ENCODE peak calls at places on chromosomes 5 and 9, in seven cellular contexts. One of them, this sample, is unnamed.

GRCh38 chr5:138450971-138451370 is 12.1 kb downstream of the REEP2 start:
- DNase-seq in nephron progenitor cell: no peak
- DNase-seq in RWPE1: no peak
- DNase-seq in RPMI8226: no peak
- DNase-seq in small intestine: no peak
- DNase-seq in NCI-H1092: no peak
- DNase-seq in neural crest cell: no peak
- DNase-seq in this sample: no peak

GRCh38 chr5:14155730-14156129 is 12.6 kb downstream of the TRIO start:
- DNase-seq in neural crest cell: no peak
- DNase-seq in nephron progenitor cell: no peak
- DNase-seq in small intestine: no peak
- DNase-seq in RWPE1: no peak
- DNase-seq in NCI-H1092: no peak
- DNase-seq in RPMI8226: peak
- DNase-seq in this sample: no peak

GRCh38 chr5:149583394-149583793 is 2.1 kb downstream of the ARHGEF37 start:
- DNase-seq in NCI-H1092: peak
- DNase-seq in neural crest cell: no peak
- DNase-seq in RWPE1: no peak
- DNase-seq in nephron progenitor cell: no peak
- DNase-seq in RPMI8226: no peak
- DNase-seq in small intestine: no peak
- DNase-seq in this sample: no peak

GRCh38 chr5:77844408-77845272 is 68.5 kb upstream of the TBCA start:
- DNase-seq in RWPE1: no peak
- DNase-seq in NCI-H1092: no peak
- DNase-seq in neural crest cell: no peak
- DNase-seq in small intestine: no peak
- DNase-seq in nephron progenitor cell: peak
- DNase-seq in RPMI8226: no peak
- DNase-seq in this sample: no peak

GRCh38 chr9:98796364-98797101 is at the start of gene ANKS6:
- DNase-seq in nephron progenitor cell: peak
- DNase-seq in neural crest cell: peak
- DNase-seq in RWPE1: peak
- DNase-seq in NCI-H1092: peak
- DNase-seq in small intestine: peak
- DNase-seq in RPMI8226: peak
- DNase-seq in this sample: peak

GRCh38 chr5:35436441-35437057 is 181.1 kb upstream of the SPEF2 start:
- DNase-seq in small intestine: peak
- DNase-seq in RWPE1: peak
- DNase-seq in RPMI8226: peak
- DNase-seq in neural crest cell: peak
- DNase-seq in nephron progenitor cell: no peak
- DNase-seq in NCI-H1092: peak
- DNase-seq in this sample: peak

GRCh38 chr9:127122176-127123151 is at the start of gene ANGPTL2:
- DNase-seq in RWPE1: peak
- DNase-seq in RPMI8226: peak
- DNase-seq in small intestine: peak
- DNase-seq in nephron progenitor cell: peak
- DNase-seq in NCI-H1092: peak
- DNase-seq in neural crest cell: peak
- DNase-seq in this sample: peak

GRCh38 chr9:122228191-122228905 is 409 bp downstream of the LHX6 start:
- DNase-seq in RWPE1: peak
- DNase-seq in nephron progenitor cell: peak
- DNase-seq in neural crest cell: no peak
- DNase-seq in RPMI8226: no peak
- DNase-seq in NCI-H1092: no peak
- DNase-seq in small intestine: no peak
- DNase-seq in this sample: no peak

GRCh38 chr9:94923333-94924089 is 197.0 kb downstream of the AOPEP start:
- DNase-seq in nephron progenitor cell: no peak
- DNase-seq in NCI-H1092: no peak
- DNase-seq in RPMI8226: no peak
- DNase-seq in RWPE1: no peak
- DNase-seq in neural crest cell: no peak
- DNase-seq in small intestine: no peak
- DNase-seq in this sample: no peak

GRCh38 chr9:20319641-20320337 is 302.5 kb downstream of the MLLT3 start:
- DNase-seq in RPMI8226: no peak
- DNase-seq in RWPE1: peak
- DNase-seq in NCI-H1092: peak
- DNase-seq in small intestine: peak
- DNase-seq in nephron progenitor cell: no peak
- DNase-seq in neural crest cell: no peak
- DNase-seq in this sample: peak

GRCh38 chr5:33824516-33825195 is 67.1 kb downstream of the ADAMTS12 start:
- DNase-seq in RPMI8226: no peak
- DNase-seq in nephron progenitor cell: no peak
- DNase-seq in neural crest cell: no peak
- DNase-seq in NCI-H1092: no peak
- DNase-seq in RWPE1: no peak
- DNase-seq in small intestine: no peak
- DNase-seq in this sample: no peak

GRCh38 chr5:98934581-98934980 is 5.8 kb upstream of the CHD1 start:
- DNase-seq in small intestine: no peak
- DNase-seq in RWPE1: no peak
- DNase-seq in NCI-H1092: no peak
- DNase-seq in neural crest cell: no peak
- DNase-seq in RPMI8226: no peak
- DNase-seq in nephron progenitor cell: no peak
- DNase-seq in this sample: peak

GRCh38 chr5:172365948-172366608 is 82.5 kb upstream of the UBTD2 start:
- DNase-seq in neural crest cell: no peak
- DNase-seq in RPMI8226: no peak
- DNase-seq in RWPE1: no peak
- DNase-seq in nephron progenitor cell: no peak
- DNase-seq in small intestine: peak
- DNase-seq in NCI-H1092: no peak
- DNase-seq in this sample: no peak

GRCh38 chr5:56838409-56839039 is 23.2 kb downstream of the MAP3K1 start:
- DNase-seq in RWPE1: peak
- DNase-seq in neural crest cell: no peak
- DNase-seq in nephron progenitor cell: no peak
- DNase-seq in RPMI8226: peak
- DNase-seq in NCI-H1092: no peak
- DNase-seq in small intestine: peak
- DNase-seq in this sample: peak

GRCh38 chr5:163846512-163846911 is 341.1 kb downstream of the MAT2B start:
- DNase-seq in nephron progenitor cell: no peak
- DNase-seq in neural crest cell: no peak
- DNase-seq in RWPE1: peak
- DNase-seq in small intestine: peak
- DNase-seq in RPMI8226: no peak
- DNase-seq in NCI-H1092: no peak
- DNase-seq in this sample: no peak

GRCh38 chr5:137954131-137954879 is 65.0 kb downstream of the PKD2L2 start:
- DNase-seq in RPMI8226: no peak
- DNase-seq in small intestine: no peak
- DNase-seq in RWPE1: peak
- DNase-seq in NCI-H1092: no peak
- DNase-seq in neural crest cell: no peak
- DNase-seq in nephron progenitor cell: no peak
- DNase-seq in this sample: peak

GRCh38 chr9:95852059-95853032 is 23.1 kb upstream of the ERCC6L2 start:
- DNase-seq in NCI-H1092: peak
- DNase-seq in small intestine: no peak
- DNase-seq in neural crest cell: no peak
- DNase-seq in RPMI8226: no peak
- DNase-seq in nephron progenitor cell: no peak
- DNase-seq in RWPE1: peak
- DNase-seq in this sample: peak

GRCh38 chr9:95605087-95605486 is 88.3 kb upstream of the PTCH1 start:
- DNase-seq in neural crest cell: no peak
- DNase-seq in RPMI8226: no peak
- DNase-seq in RWPE1: no peak
- DNase-seq in small intestine: no peak
- DNase-seq in NCI-H1092: no peak
- DNase-seq in nephron progenitor cell: peak
- DNase-seq in this sample: no peak

GRCh38 chr5:140344683-140345423 is 1.6 kb downstream of the HBEGF start:
- DNase-seq in RPMI8226: no peak
- DNase-seq in nephron progenitor cell: no peak
- DNase-seq in small intestine: peak
- DNase-seq in neural crest cell: no peak
- DNase-seq in RWPE1: peak
- DNase-seq in NCI-H1092: no peak
- DNase-seq in this sample: peak

GRCh38 chr9:18626046-18626698 is 152.2 kb downstream of the ADAMTSL1 start:
- DNase-seq in RWPE1: peak
- DNase-seq in neural crest cell: no peak
- DNase-seq in nephron progenitor cell: no peak
- DNase-seq in NCI-H1092: no peak
- DNase-seq in RPMI8226: no peak
- DNase-seq in small intestine: no peak
- DNase-seq in this sample: no peak

GRCh38 chr9:94950733-94951590 is 224.5 kb downstream of the AOPEP start:
- DNase-seq in NCI-H1092: no peak
- DNase-seq in RPMI8226: no peak
- DNase-seq in RWPE1: no peak
- DNase-seq in small intestine: peak
- DNase-seq in neural crest cell: no peak
- DNase-seq in nephron progenitor cell: no peak
- DNase-seq in this sample: peak

GRCh38 chr9:113468716-113469448 is 5.4 kb downstream of the RGS3 start:
- DNase-seq in neural crest cell: no peak
- DNase-seq in small intestine: no peak
- DNase-seq in nephron progenitor cell: no peak
- DNase-seq in RWPE1: no peak
- DNase-seq in NCI-H1092: peak
- DNase-seq in RPMI8226: no peak
- DNase-seq in this sample: peak

GRCh38 chr5:154466671-154467070 is 11.4 kb downstream of the HAND1 start:
- DNase-seq in neural crest cell: no peak
- DNase-seq in RPMI8226: no peak
- DNase-seq in RWPE1: no peak
- DNase-seq in NCI-H1092: no peak
- DNase-seq in nephron progenitor cell: no peak
- DNase-seq in small intestine: no peak
- DNase-seq in this sample: no peak

GRCh38 chr5:107413754-107414153 is 257.0 kb downstream of the EFNA5 start:
- DNase-seq in RWPE1: no peak
- DNase-seq in neural crest cell: no peak
- DNase-seq in small intestine: no peak
- DNase-seq in nephron progenitor cell: no peak
- DNase-seq in NCI-H1092: no peak
- DNase-seq in RPMI8226: no peak
- DNase-seq in this sample: no peak

GRCh38 chr5:140182803-140183367 is 7.9 kb downstream of the CYSTM1 start:
- DNase-seq in RPMI8226: no peak
- DNase-seq in nephron progenitor cell: no peak
- DNase-seq in small intestine: peak
- DNase-seq in NCI-H1092: peak
- DNase-seq in neural crest cell: no peak
- DNase-seq in RWPE1: no peak
- DNase-seq in this sample: peak

GRCh38 chr5:29079771-29080170 is 2041.4 kb upstream of the CDH9 start:
- DNase-seq in small intestine: no peak
- DNase-seq in RWPE1: no peak
- DNase-seq in neural crest cell: no peak
- DNase-seq in NCI-H1092: no peak
- DNase-seq in nephron progenitor cell: peak
- DNase-seq in RPMI8226: no peak
- DNase-seq in this sample: no peak

GRCh38 chr5:128597151-128597550 is 59.1 kb upstream of the FBN2 start:
- DNase-seq in neural crest cell: no peak
- DNase-seq in NCI-H1092: no peak
- DNase-seq in nephron progenitor cell: peak
- DNase-seq in RWPE1: no peak
- DNase-seq in small intestine: no peak
- DNase-seq in RPMI8226: no peak
- DNase-seq in this sample: no peak

GRCh38 chr5:81184749-81185110 is 48.4 kb upstream of the CKMT2 start:
- DNase-seq in RWPE1: no peak
- DNase-seq in RPMI8226: no peak
- DNase-seq in neural crest cell: no peak
- DNase-seq in NCI-H1092: no peak
- DNase-seq in small intestine: no peak
- DNase-seq in nephron progenitor cell: no peak
- DNase-seq in this sample: no peak